ENCODE peak calls at places on chromosomes 2 and 18, in six cellular contexts. J, K, Y, W, V and U are unnamed samples.

GRCh38 chr2:132560562-132560961 is 109.4 kb downstream of the LYPD1 start:
- DNase-seq in J (no peak), Y (no peak), V (no peak), W (no peak), K (no peak), U (no peak)

GRCh38 chr2:27249891-27250651 is 12.8 kb downstream of the SLC30A3 start:
- DNase-seq in W (no peak), Y (peak; percentile 67), V (peak; percentile 74), J (no peak), K (no peak), U (peak; percentile 72)

GRCh38 chr2:75513616-75514170 is 47.0 kb downstream of the EVA1A start:
- DNase-seq in V (no peak), J (no peak), Y (no peak), K (no peak), W (no peak), U (no peak)

GRCh38 chr18:62759704-62760402 is 44.5 kb downstream of the PHLPP1 start:
- DNase-seq in V (no peak), W (no peak), K (no peak), Y (no peak), J (no peak), U (no peak)

GRCh38 chr2:235088608-235089020 is 136.8 kb downstream of the SH3BP4 start:
- DNase-seq in W (no peak), Y (no peak), J (no peak), V (no peak), K (no peak), U (no peak)

GRCh38 chr18:6755107-6755506 is 25.6 kb downstream of the ARHGAP28 start:
- DNase-seq in Y (no peak), J (no peak), V (no peak), W (no peak), K (no peak), U (no peak)

GRCh38 chr18:77103181-77103875 is 29.3 kb downstream of the MBP start:
- DNase-seq in W (no peak), Y (no peak), K (no peak), J (no peak), V (no peak), U (no peak)

GRCh38 chr2:201008000-201008829 is 44.8 kb upstream of the ORC2 start:
- DNase-seq in J (no peak), V (no peak), W (no peak), Y (no peak), K (no peak), U (no peak)

GRCh38 chr2:71710805-71711469 is 257.6 kb downstream of the DYSF start:
- DNase-seq in V (no peak), K (no peak), Y (no peak), J (no peak), W (peak; percentile 70), U (no peak)

GRCh38 chr2:29614295-29614830 is 307.0 kb downstream of the ALK start:
- DNase-seq in Y (no peak), V (no peak), J (no peak), K (no peak), W (no peak), U (no peak)

GRCh38 chr18:567119-567518 is 13.1 kb upstream of the CETN1 start:
- DNase-seq in K (no peak), J (no peak), W (no peak), V (no peak), Y (no peak), U (no peak)
- H3K27me3 ChIP-seq in K (no peaks in the 10 kb centered on the region), J (no peaks in the 10 kb centered on the region), W (no peaks in the 10 kb centered on the region), V (no peaks in the 10 kb centered on the region), Y (no peaks in the 10 kb centered on the region), U (no peaks in the 10 kb centered on the region)

GRCh38 chr2:218884519-218884918 is 3.9 kb downstream of the WNT10A start:
- DNase-seq in J (no peak), K (no peak), W (peak; percentile 10), V (no peak), Y (no peak), U (no peak)

GRCh38 chr2:218883491-218884490 is 3.1 kb downstream of the WNT10A start:
- DNase-seq in K (no peak), Y (no peak), V (no peak), J (no peak), W (peak; percentile 84), U (no peak)

GRCh38 chr2:218887079-218887478 is 6.4 kb downstream of the WNT10A start:
- DNase-seq in K (no peak), W (peak; percentile 25), J (no peak), Y (no peak), V (no peak), U (no peak)

GRCh38 chr2:218886461-218886947 is 5.9 kb downstream of the WNT10A start:
- DNase-seq in K (no peak), V (no peak), Y (no peak), W (peak; percentile 54), J (no peak), U (no peak)

GRCh38 chr2:218885981-218886447 is 5.4 kb downstream of the WNT10A start:
- DNase-seq in V (no peak), K (no peak), W (peak; percentile 31), J (no peak), Y (no peak), U (no peak)
- H3K27me3 ChIP-seq in V (peaks cover 14% of the 10 kb centered on the region), K (peaks cover 36% of the 10 kb centered on the region), W (no peaks in the 10 kb centered on the region), J (peaks cover 4% of the 10 kb centered on the region), Y (peaks cover 6% of the 10 kb centered on the region), U (no peaks in the 10 kb centered on the region)

GRCh38 chr2:172085460-172086159 is at the start of gene DLX1:
- DNase-seq in K (peak; percentile 4), V (no peak), Y (no peak), W (peak; percentile 76), J (no peak), U (peak; percentile 32)
- H3K27me3 ChIP-seq in K (peaks cover 100% of the 10 kb centered on the region), V (peaks cover 97% of the 10 kb centered on the region), Y (peaks cover 91% of the 10 kb centered on the region), W (no peaks in the 10 kb centered on the region), J (peaks cover 96% of the 10 kb centered on the region), U (peaks cover 74% of the 10 kb centered on the region)

GRCh38 chr2:11681722-11682589 is 12.0 kb upstream of the NTSR2 start:
- DNase-seq in V (no peak), Y (no peak), J (no peak), W (no peak), K (no peak), U (peak; percentile 41)

GRCh38 chr2:11679491-11680130 is 9.6 kb upstream of the NTSR2 start:
- DNase-seq in J (no peak), W (no peak), V (no peak), Y (no peak), K (no peak), U (no peak)

GRCh38 chr2:11679016-11679415 is 9.0 kb upstream of the NTSR2 start:
- DNase-seq in Y (no peak), W (no peak), J (no peak), K (no peak), V (no peak), U (no peak)

GRCh38 chr2:11680901-11681721 is 11.1 kb upstream of the NTSR2 start:
- DNase-seq in V (no peak), W (no peak), J (no peak), Y (no peak), K (no peak), U (no peak)

DNA sequence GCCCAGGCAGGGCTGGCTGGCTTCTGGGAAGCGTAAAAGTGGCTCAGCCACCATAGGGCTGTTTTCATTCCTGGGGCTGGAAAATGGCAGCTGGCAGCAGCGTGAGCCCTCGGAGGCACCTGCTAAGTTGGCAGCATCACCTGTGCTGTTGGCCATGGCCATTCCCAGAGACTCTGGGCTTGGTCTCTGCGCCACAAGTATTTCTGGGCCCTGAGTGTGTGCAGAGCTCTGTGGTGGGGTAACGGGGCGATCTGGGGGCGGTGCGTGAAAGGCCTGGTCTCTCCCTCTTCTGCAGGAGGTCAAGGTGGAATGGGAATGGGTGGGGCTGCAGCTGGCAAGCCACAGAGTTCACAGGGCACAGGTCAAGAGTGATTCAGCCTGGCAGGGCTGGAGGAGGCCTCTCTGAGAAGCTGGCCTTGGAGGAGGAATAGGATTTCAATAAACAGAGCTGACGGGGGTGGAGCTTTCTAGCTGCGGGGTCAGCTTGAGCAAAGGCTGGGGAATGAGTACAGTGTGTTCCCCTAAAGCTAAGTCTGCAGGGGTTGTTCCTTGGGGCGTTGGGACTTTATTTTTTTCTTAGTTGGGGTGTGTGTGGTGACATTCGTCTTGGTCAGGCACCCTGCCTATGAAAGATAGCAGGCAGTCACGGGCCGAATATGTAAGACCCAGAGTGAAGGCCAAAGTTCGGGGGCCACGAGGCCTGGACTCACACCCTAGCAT is 10.3 kb upstream of the NTSR2 start:
- DNase-seq in Y (no peak), K (no peak), J (no peak), V (peak; percentile 80), W (no peak), U (no peak)
- H3K27me3 ChIP-seq in Y (no peaks in the 10 kb centered on the region), K (peaks cover 4% of the 10 kb centered on the region), J (no peaks in the 10 kb centered on the region), V (no peaks in the 10 kb centered on the region), W (no peaks in the 10 kb centered on the region), U (no peaks in the 10 kb centered on the region)

GRCh38 chr2:96542357-96542977 is 5.9 kb downstream of the ARID5A start:
- DNase-seq in V (no peak), Y (no peak), J (no peak), W (peak; percentile 50), K (no peak), U (no peak)
- H3K27me3 ChIP-seq in V (no peaks in the 10 kb centered on the region), Y (no peaks in the 10 kb centered on the region), J (no peaks in the 10 kb centered on the region), W (no peaks in the 10 kb centered on the region), K (no peaks in the 10 kb centered on the region), U (no peaks in the 10 kb centered on the region)

GRCh38 chr2:118223487-118224136 is 135.3 kb downstream of the INSIG2 start:
- DNase-seq in Y (no peak), J (no peak), V (no peak), K (no peak), W (no peak), U (no peak)
- H3K27me3 ChIP-seq in Y (peaks cover 44% of the 10 kb centered on the region), J (peaks cover 72% of the 10 kb centered on the region), V (peaks cover 72% of the 10 kb centered on the region), K (peaks cover 93% of the 10 kb centered on the region), W (no peaks in the 10 kb centered on the region), U (peaks cover 10% of the 10 kb centered on the region)

DNA sequence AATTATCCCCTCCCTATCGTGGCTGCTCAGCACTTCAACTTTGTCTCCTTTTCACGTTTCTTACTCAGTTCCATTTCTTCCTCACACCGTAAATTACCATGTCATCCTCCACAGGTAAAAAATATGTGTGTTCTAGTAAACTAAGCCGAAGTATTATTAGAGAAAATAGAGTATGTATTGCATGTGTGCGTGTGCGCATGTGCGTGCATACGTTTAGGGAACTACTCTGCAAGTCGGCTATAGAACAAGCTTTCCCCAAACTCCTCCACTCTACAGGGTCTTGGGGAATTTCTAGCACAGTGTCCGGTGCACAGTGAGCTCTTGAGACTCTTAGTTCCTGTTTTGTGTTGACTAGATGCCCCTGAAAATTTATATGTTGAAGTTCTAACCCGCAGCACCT is 9.1 kb upstream of the RAX start:
- DNase-seq in J (no peak), Y (no peak), V (no peak), K (no peak), W (no peak), U (no peak)
- H3K27me3 ChIP-seq in J (peaks cover 10% of the 10 kb centered on the region), Y (peaks cover 9% of the 10 kb centered on the region), V (peaks cover 30% of the 10 kb centered on the region), K (peaks cover 37% of the 10 kb centered on the region), W (no peaks in the 10 kb centered on the region), U (no peaks in the 10 kb centered on the region)

GRCh38 chr2:68824831-68825230 is 46.4 kb downstream of the BMP10 start:
- DNase-seq in Y (no peak), J (no peak), W (peak; percentile 80), V (no peak), K (no peak), U (no peak)

GRCh38 chr2:68825891-68826290 is 45.3 kb downstream of the BMP10 start:
- DNase-seq in W (no peak), Y (no peak), K (no peak), J (no peak), V (no peak), U (no peak)

GRCh38 chr2:68829764-68830163 is 41.4 kb downstream of the BMP10 start:
- DNase-seq in V (no peak), W (no peak), K (no peak), J (no peak), Y (no peak), U (no peak)

GRCh38 chr2:68828887-68829708 is 42.1 kb downstream of the BMP10 start:
- DNase-seq in K (peak; percentile 98), W (peak; percentile 99), J (peak; percentile 93), V (peak; percentile 98), Y (peak; percentile 94), U (peak; percentile 85)

GRCh38 chr2:68827681-68828080 is 43.5 kb downstream of the BMP10 start:
- DNase-seq in V (no peak), J (no peak), Y (no peak), W (no peak), K (no peak), U (no peak)
- H3K27me3 ChIP-seq in V (no peaks in the 10 kb centered on the region), J (no peaks in the 10 kb centered on the region), Y (no peaks in the 10 kb centered on the region), W (no peaks in the 10 kb centered on the region), K (no peaks in the 10 kb centered on the region), U (no peaks in the 10 kb centered on the region)